ENCODE peak calls at places on chromosome 15, in five cellular contexts. One of them, this sample, is unnamed.

GRCh38 chr15:67110958-67111864 is 45.8 kb downstream of the SMAD3 start:
- DNase-seq in lung microvascular endothelial cell: peak; percentile 59
- DNase-seq in germinal center: no peak
- DNase-seq in BE2C: no peak
- DNase-seq in stimulated activated CD4-positive, alpha-beta T cell treated with anti-CD3 and anti-CD28 coated beads, Interleukin-4, amount 100 ng/mL, for 1 hour: no peak
- DNase-seq in this sample: no peak

GRCh38 chr15:47301481-47301880 is 415.8 kb upstream of the SEMA6D start:
- DNase-seq in lung microvascular endothelial cell: no peak
- DNase-seq in germinal center: no peak
- DNase-seq in BE2C: no peak
- DNase-seq in stimulated activated CD4-positive, alpha-beta T cell treated with anti-CD3 and anti-CD28 coated beads, Interleukin-4, amount 100 ng/mL, for 1 hour: no peak
- DNase-seq in this sample: no peak

GRCh38 chr15:93974804-93975481 is 256.4 kb upstream of the MCTP2 start:
- DNase-seq in lung microvascular endothelial cell: no peak
- DNase-seq in germinal center: no peak
- DNase-seq in BE2C: peak; percentile 48
- DNase-seq in stimulated activated CD4-positive, alpha-beta T cell treated with anti-CD3 and anti-CD28 coated beads, Interleukin-4, amount 100 ng/mL, for 1 hour: no peak
- DNase-seq in this sample: no peak

GRCh38 chr15:74011610-74012009 is 17.1 kb downstream of the PML start:
- DNase-seq in lung microvascular endothelial cell: peak; percentile 86
- DNase-seq in germinal center: no peak
- DNase-seq in BE2C: no peak
- DNase-seq in stimulated activated CD4-positive, alpha-beta T cell treated with anti-CD3 and anti-CD28 coated beads, Interleukin-4, amount 100 ng/mL, for 1 hour: no peak
- DNase-seq in this sample: peak; percentile 76

GRCh38 chr15:66770518-66771350 is 68.7 kb downstream of the SMAD6 start:
- DNase-seq in lung microvascular endothelial cell: no peak
- DNase-seq in germinal center: no peak
- DNase-seq in BE2C: no peak
- DNase-seq in stimulated activated CD4-positive, alpha-beta T cell treated with anti-CD3 and anti-CD28 coated beads, Interleukin-4, amount 100 ng/mL, for 1 hour: no peak
- DNase-seq in this sample: no peak

GRCh38 chr15:85545757-85546156 is 165.4 kb downstream of the AKAP13 start:
- DNase-seq in lung microvascular endothelial cell: no peak
- DNase-seq in germinal center: no peak
- DNase-seq in BE2C: no peak
- DNase-seq in stimulated activated CD4-positive, alpha-beta T cell treated with anti-CD3 and anti-CD28 coated beads, Interleukin-4, amount 100 ng/mL, for 1 hour: no peak
- DNase-seq in this sample: no peak

GRCh38 chr15:29942144-29942543 is 119.9 kb upstream of the TJP1 start:
- DNase-seq in lung microvascular endothelial cell: no peak
- DNase-seq in germinal center: no peak
- DNase-seq in BE2C: no peak
- DNase-seq in stimulated activated CD4-positive, alpha-beta T cell treated with anti-CD3 and anti-CD28 coated beads, Interleukin-4, amount 100 ng/mL, for 1 hour: no peak
- DNase-seq in this sample: no peak

GRCh38 chr15:62895905-62896316 is 146.6 kb upstream of the TPM1 start:
- DNase-seq in lung microvascular endothelial cell: peak; percentile 87
- DNase-seq in germinal center: no peak
- DNase-seq in BE2C: no peak
- DNase-seq in stimulated activated CD4-positive, alpha-beta T cell treated with anti-CD3 and anti-CD28 coated beads, Interleukin-4, amount 100 ng/mL, for 1 hour: no peak
- DNase-seq in this sample: no peak

GRCh38 chr15:80343610-80344009 is 60.6 kb upstream of the ARNT2 start:
- DNase-seq in lung microvascular endothelial cell: no peak
- DNase-seq in germinal center: no peak
- DNase-seq in BE2C: no peak
- DNase-seq in stimulated activated CD4-positive, alpha-beta T cell treated with anti-CD3 and anti-CD28 coated beads, Interleukin-4, amount 100 ng/mL, for 1 hour: no peak
- DNase-seq in this sample: peak; percentile 92

GRCh38 chr15:67063689-67064606 is 1.5 kb upstream of the SMAD3 start:
- DNase-seq in lung microvascular endothelial cell: no peak
- DNase-seq in germinal center: no peak
- DNase-seq in BE2C: no peak
- DNase-seq in stimulated activated CD4-positive, alpha-beta T cell treated with anti-CD3 and anti-CD28 coated beads, Interleukin-4, amount 100 ng/mL, for 1 hour: no peak
- DNase-seq in this sample: peak; percentile 76

GRCh38 chr15:57406040-57406772 is 29.9 kb downstream of the CGNL1 start:
- DNase-seq in lung microvascular endothelial cell: no peak
- DNase-seq in germinal center: no peak
- DNase-seq in BE2C: no peak
- DNase-seq in stimulated activated CD4-positive, alpha-beta T cell treated with anti-CD3 and anti-CD28 coated beads, Interleukin-4, amount 100 ng/mL, for 1 hour: no peak
- DNase-seq in this sample: no peak

GRCh38 chr15:100729461-100729860 is 127.1 kb downstream of the ASB7 start:
- DNase-seq in lung microvascular endothelial cell: no peak
- DNase-seq in germinal center: no peak
- DNase-seq in BE2C: no peak
- DNase-seq in stimulated activated CD4-positive, alpha-beta T cell treated with anti-CD3 and anti-CD28 coated beads, Interleukin-4, amount 100 ng/mL, for 1 hour: no peak
- DNase-seq in this sample: no peak

GRCh38 chr15:60585743-60586708 is 107.1 kb upstream of the ICE2 start:
- DNase-seq in lung microvascular endothelial cell: peak; percentile 80
- DNase-seq in germinal center: peak; percentile 65
- DNase-seq in BE2C: peak; percentile 60
- DNase-seq in stimulated activated CD4-positive, alpha-beta T cell treated with anti-CD3 and anti-CD28 coated beads, Interleukin-4, amount 100 ng/mL, for 1 hour: peak; percentile 35
- DNase-seq in this sample: no peak

GRCh38 chr15:99251436-99251821 is at the start of gene LRRC28:
- DNase-seq in lung microvascular endothelial cell: no peak
- DNase-seq in germinal center: no peak
- DNase-seq in BE2C: no peak
- DNase-seq in stimulated activated CD4-positive, alpha-beta T cell treated with anti-CD3 and anti-CD28 coated beads, Interleukin-4, amount 100 ng/mL, for 1 hour: no peak
- DNase-seq in this sample: no peak

GRCh38 chr15:58988011-58988785 is 735 bp downstream of the RNF111 start:
- DNase-seq in lung microvascular endothelial cell: peak; percentile 63
- DNase-seq in germinal center: peak; percentile 78
- DNase-seq in BE2C: peak; percentile 77
- DNase-seq in stimulated activated CD4-positive, alpha-beta T cell treated with anti-CD3 and anti-CD28 coated beads, Interleukin-4, amount 100 ng/mL, for 1 hour: peak; percentile 66
- DNase-seq in this sample: peak; percentile 90

GRCh38 chr15:37253877-37254276 is 153.5 kb upstream of the MEIS2 start:
- DNase-seq in lung microvascular endothelial cell: no peak
- DNase-seq in germinal center: no peak
- DNase-seq in BE2C: no peak
- DNase-seq in stimulated activated CD4-positive, alpha-beta T cell treated with anti-CD3 and anti-CD28 coated beads, Interleukin-4, amount 100 ng/mL, for 1 hour: no peak
- DNase-seq in this sample: no peak

GRCh38 chr15:52745326-52746161 is 44.6 kb downstream of the ONECUT1 start:
- DNase-seq in lung microvascular endothelial cell: no peak
- DNase-seq in germinal center: no peak
- DNase-seq in BE2C: no peak
- DNase-seq in stimulated activated CD4-positive, alpha-beta T cell treated with anti-CD3 and anti-CD28 coated beads, Interleukin-4, amount 100 ng/mL, for 1 hour: no peak
- DNase-seq in this sample: no peak

GRCh38 chr15:89462198-89462912 is 34.0 kb downstream of the RHCG start:
- DNase-seq in lung microvascular endothelial cell: peak; percentile 44
- DNase-seq in germinal center: no peak
- DNase-seq in BE2C: peak; percentile 82
- DNase-seq in stimulated activated CD4-positive, alpha-beta T cell treated with anti-CD3 and anti-CD28 coated beads, Interleukin-4, amount 100 ng/mL, for 1 hour: no peak
- DNase-seq in this sample: no peak

GRCh38 chr15:28786521-28786920 is 61.9 kb downstream of the GOLGA6L7 start:
- DNase-seq in lung microvascular endothelial cell: no peak
- DNase-seq in germinal center: no peak
- DNase-seq in BE2C: no peak
- DNase-seq in stimulated activated CD4-positive, alpha-beta T cell treated with anti-CD3 and anti-CD28 coated beads, Interleukin-4, amount 100 ng/mL, for 1 hour: no peak
- DNase-seq in this sample: no peak

GRCh38 chr15:57820119-57820518 is 113.6 kb downstream of the POLR2M start:
- DNase-seq in lung microvascular endothelial cell: peak; percentile 76
- DNase-seq in germinal center: no peak
- DNase-seq in BE2C: no peak
- DNase-seq in stimulated activated CD4-positive, alpha-beta T cell treated with anti-CD3 and anti-CD28 coated beads, Interleukin-4, amount 100 ng/mL, for 1 hour: no peak
- DNase-seq in this sample: no peak

GRCh38 chr15:63288778-63289378 is 11.5 kb downstream of the APH1B start:
- DNase-seq in lung microvascular endothelial cell: peak; percentile 70
- DNase-seq in germinal center: peak; percentile 54
- DNase-seq in BE2C: no peak
- DNase-seq in stimulated activated CD4-positive, alpha-beta T cell treated with anti-CD3 and anti-CD28 coated beads, Interleukin-4, amount 100 ng/mL, for 1 hour: no peak
- DNase-seq in this sample: no peak

GRCh38 chr15:80779658-80780415 is 667 bp downstream of the CEMIP start:
- DNase-seq in lung microvascular endothelial cell: peak; percentile 27
- DNase-seq in germinal center: no peak
- DNase-seq in BE2C: peak; percentile 33
- DNase-seq in stimulated activated CD4-positive, alpha-beta T cell treated with anti-CD3 and anti-CD28 coated beads, Interleukin-4, amount 100 ng/mL, for 1 hour: no peak
- DNase-seq in this sample: peak; percentile 68

GRCh38 chr15:36029606-36030005 is 483.6 kb upstream of the DPH6 start:
- DNase-seq in lung microvascular endothelial cell: no peak
- DNase-seq in germinal center: no peak
- DNase-seq in BE2C: no peak
- DNase-seq in stimulated activated CD4-positive, alpha-beta T cell treated with anti-CD3 and anti-CD28 coated beads, Interleukin-4, amount 100 ng/mL, for 1 hour: no peak
- DNase-seq in this sample: no peak

GRCh38 chr15:38085931-38086562 is 151.6 kb downstream of the TMCO5A start:
- DNase-seq in lung microvascular endothelial cell: peak; percentile 14
- DNase-seq in germinal center: no peak
- DNase-seq in BE2C: no peak
- DNase-seq in stimulated activated CD4-positive, alpha-beta T cell treated with anti-CD3 and anti-CD28 coated beads, Interleukin-4, amount 100 ng/mL, for 1 hour: no peak
- DNase-seq in this sample: no peak

GRCh38 chr15:77107531-77108355 is 36.8 kb upstream of the TSPAN3 start:
- DNase-seq in lung microvascular endothelial cell: peak; percentile 50
- DNase-seq in germinal center: peak; percentile 46
- DNase-seq in BE2C: peak; percentile 71
- DNase-seq in stimulated activated CD4-positive, alpha-beta T cell treated with anti-CD3 and anti-CD28 coated beads, Interleukin-4, amount 100 ng/mL, for 1 hour: peak; percentile 32
- DNase-seq in this sample: peak; percentile 27

GRCh38 chr15:89243691-89244511 is at the start of gene FANCI:
- DNase-seq in lung microvascular endothelial cell: peak; percentile 92
- DNase-seq in germinal center: peak; percentile 94
- DNase-seq in BE2C: peak; percentile 98
- DNase-seq in stimulated activated CD4-positive, alpha-beta T cell treated with anti-CD3 and anti-CD28 coated beads, Interleukin-4, amount 100 ng/mL, for 1 hour: peak; percentile 98
- DNase-seq in this sample: peak; percentile 98

GRCh38 chr15:83011271-83012037 is at the start of gene C15orf40:
- DNase-seq in lung microvascular endothelial cell: peak; percentile 93
- DNase-seq in germinal center: peak; percentile 91
- DNase-seq in BE2C: peak; percentile 93
- DNase-seq in stimulated activated CD4-positive, alpha-beta T cell treated with anti-CD3 and anti-CD28 coated beads, Interleukin-4, amount 100 ng/mL, for 1 hour: peak; percentile 84
- DNase-seq in this sample: peak; percentile 97

GRCh38 chr15:74253276-74253921 is 17.3 kb downstream of the CCDC33 start:
- DNase-seq in lung microvascular endothelial cell: no peak
- DNase-seq in germinal center: no peak
- DNase-seq in BE2C: no peak
- DNase-seq in stimulated activated CD4-positive, alpha-beta T cell treated with anti-CD3 and anti-CD28 coated beads, Interleukin-4, amount 100 ng/mL, for 1 hour: no peak
- DNase-seq in this sample: peak; percentile 5

GRCh38 chr15:59399465-59400102 is 26.9 kb upstream of the MYO1E start:
- DNase-seq in lung microvascular endothelial cell: no peak
- DNase-seq in germinal center: peak; percentile 74
- DNase-seq in BE2C: no peak
- DNase-seq in stimulated activated CD4-positive, alpha-beta T cell treated with anti-CD3 and anti-CD28 coated beads, Interleukin-4, amount 100 ng/mL, for 1 hour: no peak
- DNase-seq in this sample: no peak

GRCh38 chr15:84915011-84915958 is 30.8 kb downstream of the SLC28A1 start:
- DNase-seq in lung microvascular endothelial cell: peak; percentile 88
- DNase-seq in germinal center: peak; percentile 12
- DNase-seq in BE2C: peak; percentile 98
- DNase-seq in stimulated activated CD4-positive, alpha-beta T cell treated with anti-CD3 and anti-CD28 coated beads, Interleukin-4, amount 100 ng/mL, for 1 hour: peak; percentile 25
- DNase-seq in this sample: peak; percentile 88

GRCh38 chr15:40358492-40359353 is 704 bp downstream of the DISP2 start:
- DNase-seq in lung microvascular endothelial cell: no peak
- DNase-seq in germinal center: no peak
- DNase-seq in BE2C: peak; percentile 51
- DNase-seq in stimulated activated CD4-positive, alpha-beta T cell treated with anti-CD3 and anti-CD28 coated beads, Interleukin-4, amount 100 ng/mL, for 1 hour: peak; percentile 33
- DNase-seq in this sample: peak; percentile 75

GRCh38 chr15:76059320-76060097 is at the start of gene TMEM266:
- DNase-seq in lung microvascular endothelial cell: peak; percentile 17
- DNase-seq in germinal center: peak; percentile 59
- DNase-seq in BE2C: peak; percentile 52
- DNase-seq in stimulated activated CD4-positive, alpha-beta T cell treated with anti-CD3 and anti-CD28 coated beads, Interleukin-4, amount 100 ng/mL, for 1 hour: peak; percentile 34
- DNase-seq in this sample: peak; percentile 28

GRCh38 chr15:22794621-22795167 is 8.2 kb downstream of the NIPA1 start:
- DNase-seq in lung microvascular endothelial cell: no peak
- DNase-seq in germinal center: no peak
- DNase-seq in BE2C: no peak
- DNase-seq in stimulated activated CD4-positive, alpha-beta T cell treated with anti-CD3 and anti-CD28 coated beads, Interleukin-4, amount 100 ng/mL, for 1 hour: no peak
- DNase-seq in this sample: no peak

GRCh38 chr15:99057020-99057419 is 47.9 kb upstream of the SYNM start:
- DNase-seq in lung microvascular endothelial cell: peak; percentile 7
- DNase-seq in germinal center: no peak
- DNase-seq in BE2C: no peak
- DNase-seq in stimulated activated CD4-positive, alpha-beta T cell treated with anti-CD3 and anti-CD28 coated beads, Interleukin-4, amount 100 ng/mL, for 1 hour: no peak
- DNase-seq in this sample: no peak

GRCh38 chr15:65424683-65425082 is 1.9 kb upstream of the IGDCC4 start:
- DNase-seq in lung microvascular endothelial cell: no peak
- DNase-seq in germinal center: no peak
- DNase-seq in BE2C: no peak
- DNase-seq in stimulated activated CD4-positive, alpha-beta T cell treated with anti-CD3 and anti-CD28 coated beads, Interleukin-4, amount 100 ng/mL, for 1 hour: no peak
- DNase-seq in this sample: no peak

GRCh38 chr15:29774900-29775299 is 47.4 kb downstream of the TJP1 start:
- DNase-seq in lung microvascular endothelial cell: peak; percentile 87
- DNase-seq in germinal center: no peak
- DNase-seq in BE2C: no peak
- DNase-seq in stimulated activated CD4-positive, alpha-beta T cell treated with anti-CD3 and anti-CD28 coated beads, Interleukin-4, amount 100 ng/mL, for 1 hour: no peak
- DNase-seq in this sample: no peak

GRCh38 chr15:59828871-59829270 is 139.8 kb upstream of the BNIP2 start:
- DNase-seq in lung microvascular endothelial cell: no peak
- DNase-seq in germinal center: no peak
- DNase-seq in BE2C: no peak
- DNase-seq in stimulated activated CD4-positive, alpha-beta T cell treated with anti-CD3 and anti-CD28 coated beads, Interleukin-4, amount 100 ng/mL, for 1 hour: no peak
- DNase-seq in this sample: no peak

GRCh38 chr15:81740402-81740801 is 305.4 kb downstream of the MEX3B start:
- DNase-seq in lung microvascular endothelial cell: no peak
- DNase-seq in germinal center: no peak
- DNase-seq in BE2C: no peak
- DNase-seq in stimulated activated CD4-positive, alpha-beta T cell treated with anti-CD3 and anti-CD28 coated beads, Interleukin-4, amount 100 ng/mL, for 1 hour: no peak
- DNase-seq in this sample: no peak

GRCh38 chr15:63013052-63013808 is 29.3 kb upstream of the TPM1 start:
- DNase-seq in lung microvascular endothelial cell: peak; percentile 82
- DNase-seq in germinal center: no peak
- DNase-seq in BE2C: no peak
- DNase-seq in stimulated activated CD4-positive, alpha-beta T cell treated with anti-CD3 and anti-CD28 coated beads, Interleukin-4, amount 100 ng/mL, for 1 hour: no peak
- DNase-seq in this sample: peak; percentile 35

This sample was measured in right cardiac atrium.